ENCODE peak calls at places on chromosome 13, in seven cellular contexts. X is lower leg skin, D is body of pancreas, F is thyroid gland, G is right lobe of liver, I is HCT116, E is sigmoid colon. B is an unnamed sample.

GRCh38 chr13:59880468-59880867 is 283.3 kb downstream of the DIAPH3 start:
- DNase-seq in F (no peak), D (no peak), E (no peak), G (no peak), I (no peak), X (no peak), B (no peak)

GRCh38 chr13:27053902-27054595 is 117.6 kb downstream of the USP12 start:
- DNase-seq in I (peak; percentile 41), X (no peak), D (no peak), F (no peak), E (no peak), G (no peak), B (no peak)

GRCh38 chr13:26476111-26476743 is 81.3 kb upstream of the WASF3 start:
- DNase-seq in I (no peak), D (peak; percentile 38), F (peak; percentile 29), G (no peak), X (no peak), E (no peak), B (no peak)

GRCh38 chr13:89407357-89407756 is 1736.2 kb downstream of the SLITRK5 start:
- DNase-seq in E (no peak), G (no peak), X (no peak), F (no peak), I (no peak), D (no peak), B (no peak)

GRCh38 chr13:33722216-33722900 is 95.6 kb upstream of the RFC3 start:
- DNase-seq in G (no peak), F (no peak), D (no peak), X (no peak), I (no peak), E (no peak), B (no peak)

GRCh38 chr13:90416519-90416918 is 931.0 kb upstream of the MIR17HG start:
- DNase-seq in F (peak; percentile 83), X (no peak), E (no peak), D (peak; percentile 20), G (no peak), I (no peak), B (no peak)

GRCh38 chr13:50248537-50249521 is 233.6 kb downstream of the KCNRG start:
- DNase-seq in F (peak; percentile 49), D (no peak), E (no peak), I (no peak), G (no peak), X (no peak), B (no peak)

GRCh38 chr13:39585219-39585618 is 17.8 kb downstream of the LHFPL6 start:
- DNase-seq in G (no peak), I (no peak), E (no peak), F (no peak), X (no peak), D (no peak), B (no peak)

GRCh38 chr13:43374621-43375020 is 351.2 kb downstream of the DNAJC15 start:
- DNase-seq in X (no peak), I (no peak), E (no peak), G (no peak), F (no peak), D (peak; percentile 22), B (no peak)

GRCh38 chr13:32200741-32201140 is 114.4 kb downstream of the ZAR1L start:
- DNase-seq in D (no peak), I (no peak), E (no peak), X (no peak), F (no peak), G (no peak), B (no peak)

GRCh38 chr13:99129951-99130350 is 70.7 kb upstream of the UBAC2 start:
- DNase-seq in I (no peak), X (no peak), D (no peak), E (no peak), F (no peak), G (no peak), B (no peak)

GRCh38 chr13:98981596-98982195 is 3.8 kb upstream of the DOCK9 start:
- DNase-seq in E (no peak), G (no peak), X (no peak), F (no peak), D (no peak), I (no peak), B (no peak)

GRCh38 chr13:75636339-75637095 is 387 bp downstream of the LMO7 start:
- DNase-seq in I (no peak), X (no peak), F (peak; percentile 68), E (no peak), D (peak; percentile 13), G (no peak), B (peak; percentile 50)

GRCh38 chr13:23991119-23991518 is 93.8 kb upstream of the C1QTNF9B start:
- DNase-seq in I (no peak), G (no peak), E (no peak), X (no peak), F (no peak), D (no peak), B (no peak)

GRCh38 chr13:52006491-52007245 is 4.6 kb downstream of the ATP7B start:
- DNase-seq in I (no peak), D (no peak), X (no peak), E (no peak), F (no peak), G (no peak), B (no peak)

GRCh38 chr13:39815345-39816111 is 160.1 kb downstream of the COG6 start:
- DNase-seq in G (no peak), D (no peak), E (no peak), X (no peak), F (no peak), I (no peak), B (no peak)

GRCh38 chr13:46728777-46729176 is 68.2 kb downstream of the ESD start:
- DNase-seq in D (no peak), X (no peak), F (no peak), G (no peak), I (no peak), E (no peak), B (peak; percentile 35)

GRCh38 chr13:21909331-21909730 is 238.5 kb downstream of the FGF9 start:
- DNase-seq in I (no peak), G (no peak), X (no peak), F (no peak), D (no peak), E (no peak), B (no peak)
- TF ChIP-seq POLR2A in I (no peak), G (no peak), X (no peak), F (no peak), D (no peak), E (no peak), B (no peak)

GRCh38 chr13:79831556-79831955 is 350.6 kb downstream of the NDFIP2 start:
- DNase-seq in F (no peak), G (no peak), E (no peak), D (no peak), X (no peak), I (no peak), B (no peak)

GRCh38 chr13:79837741-79838450 is 356.9 kb downstream of the NDFIP2 start:
- DNase-seq in E (no peak), D (no peak), G (no peak), I (no peak), F (no peak), X (no peak), B (no peak)

GRCh38 chr13:79830945-79831344 is 350.0 kb downstream of the NDFIP2 start:
- DNase-seq in E (no peak), D (no peak), G (no peak), I (no peak), F (no peak), X (no peak), B (no peak)

GRCh38 chr13:79830426-79830825 is 349.5 kb downstream of the NDFIP2 start:
- DNase-seq in F (no peak), D (no peak), I (no peak), E (no peak), X (no peak), G (no peak), B (no peak)

GRCh38 chr13:79833972-79834371 is 353.0 kb downstream of the NDFIP2 start:
- DNase-seq in I (no peak), F (no peak), E (no peak), G (no peak), D (no peak), X (no peak), B (no peak)
- TF ChIP-seq POLR2A in I (no peak), F (no peak), E (no peak), G (no peak), D (no peak), X (no peak), B (no peak)

DNA sequence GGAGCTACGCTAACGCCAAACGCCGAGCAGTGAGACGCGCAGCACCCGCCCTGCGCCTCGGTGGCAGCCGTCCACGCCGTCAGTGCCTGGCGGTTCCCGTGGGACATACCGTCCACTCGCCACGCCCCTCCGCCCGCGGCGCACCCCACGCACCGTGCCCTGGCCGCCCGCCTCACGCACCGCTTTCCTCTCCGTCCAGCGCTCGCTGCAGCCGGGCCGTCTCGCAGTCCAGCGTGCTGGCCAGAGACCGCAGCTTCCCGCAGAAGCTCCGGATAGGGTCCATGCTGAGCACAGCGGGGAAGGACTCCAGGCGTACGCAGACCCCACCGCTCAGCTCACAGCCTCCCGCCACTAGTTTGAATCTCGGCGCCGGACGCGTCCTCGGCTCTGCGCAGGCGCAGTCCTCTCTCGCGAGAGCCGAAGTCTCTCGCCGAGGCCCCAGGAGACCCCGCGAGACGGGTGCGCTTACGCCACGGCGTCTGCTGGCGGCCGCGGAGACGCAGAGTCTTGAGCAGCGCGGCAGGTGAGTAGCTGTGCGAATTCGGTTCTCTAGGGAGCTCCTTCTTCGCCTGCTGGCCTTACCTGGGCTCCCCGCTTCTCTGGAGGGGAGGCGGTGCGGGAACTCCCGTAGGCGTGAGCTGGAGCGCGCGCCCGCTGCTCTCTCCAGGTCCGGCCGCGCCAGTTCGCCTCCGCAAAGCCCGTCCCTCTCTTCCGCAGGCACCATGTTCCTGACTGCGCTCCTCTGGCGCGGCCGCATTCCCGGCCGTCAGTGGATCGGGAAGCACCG is at the start of the genes MRPL57 and SKA3:
- DNase-seq in F (peak; percentile 94), X (peak; percentile 98), I (peak; percentile 84), E (peak; percentile 96), G (peak; percentile 93), D (peak; percentile 93), B (peak; percentile 95)
- TF ChIP-seq POLR2A in F (peak; percentile 96), X (no peak), I (peak; percentile 89), E (peak; percentile 88), G (peak; percentile 92), D (peak; percentile 93), B (peak; percentile 98)

GRCh38 chr13:42047561-42048322 is 706 bp upstream of the DGKH start:
- DNase-seq in G (peak; percentile 52), I (peak; percentile 12), D (peak; percentile 45), X (peak; percentile 88), E (peak; percentile 70), F (peak; percentile 54), B (peak; percentile 52)
- TF ChIP-seq POLR2A in G (no peak), I (peak; percentile 20), D (no peak), X (no peak), E (no peak), F (peak; percentile 31), B (no peak)

GRCh38 chr13:44435142-44435982 is 61.7 kb downstream of the SERP2 start:
- DNase-seq in E (peak; percentile 99), I (peak; percentile 92), X (peak; percentile 99), D (peak; percentile 99), G (peak; percentile 98), F (peak; percentile 99), B (peak; percentile 99)

GRCh38 chr13:44433863-44434262 is 60.2 kb downstream of the SERP2 start:
- DNase-seq in X (no peak), G (no peak), E (no peak), F (no peak), D (no peak), I (no peak), B (no peak)

GRCh38 chr13:44434441-44435141 is 61.0 kb downstream of the SERP2 start:
- DNase-seq in E (no peak), D (no peak), I (no peak), G (no peak), F (no peak), X (peak; percentile 90), B (no peak)

GRCh38 chr13:44431150-44431549 is 57.5 kb downstream of the SERP2 start:
- DNase-seq in G (no peak), E (no peak), X (peak; percentile 72), D (peak; percentile 56), I (no peak), F (no peak), B (no peak)

GRCh38 chr13:44432595-44432994 is 59.0 kb downstream of the SERP2 start:
- DNase-seq in E (no peak), D (no peak), X (no peak), F (no peak), I (no peak), G (no peak), B (no peak)
- TF ChIP-seq POLR2A in E (no peak), D (no peak), X (no peak), F (no peak), I (peak; percentile 60), G (no peak), B (peak; percentile 39)

B was measured in erythroblast.